ENCODE peak calls at places on chromosome 1, in six cellular contexts. B is left lung, G is progenitor cell of endocrine pancreas, D is GM12864, H is Calu3, V is mucosa of descending colon. M is an unnamed sample.
A peak's percentile ranks its signal among the peaks of the same experiment; 100 is the strongest.

GRCh38 chr1:224054611-224055010 is 59.3 kb upstream of the FBXO28 start:
- DNase-seq in B (no peak), G (no peak), D (no peak), H (no peak), V (no peak), M (no peak)

GRCh38 chr1:197692965-197693364 is 82.3 kb downstream of the DENND1B start:
- DNase-seq in B (no peak), G (no peak), D (no peak), H (no peak), V (no peak), M (peak; percentile 46)

GRCh38 chr1:1680912-1681273 is 11.7 kb downstream of the SLC35E2B start:
- DNase-seq in B (peak; percentile 14), G (no peak), D (no peak), H (no peak), V (no peak), M (no peak)

GRCh38 chr1:30413606-30414005 is 309.8 kb downstream of the MATN1 start:
- DNase-seq in B (no peak), G (no peak), D (no peak), H (no peak), V (no peak), M (no peak)

GRCh38 chr1:104921552-104921951 is 1171.9 kb downstream of the AMY1C start:
- DNase-seq in B (no peak), G (no peak), D (no peak), H (no peak), V (no peak), M (no peak)

GRCh38 chr1:25462732-25463131 is 32.0 kb downstream of the MACO1 start:
- DNase-seq in B (no peak), G (no peak), D (no peak), H (no peak), V (peak; percentile 31), M (no peak)

GRCh38 chr1:179883739-179884138 is 1.7 kb downstream of the TOR1AIP1 start:
- DNase-seq in B (no peak), G (no peak), D (peak; percentile 59), H (peak; percentile 36), V (no peak), M (no peak)

GRCh38 chr1:183234660-183235476 is 48.8 kb downstream of the LAMC2 start:
- DNase-seq in B (no peak), G (no peak), D (no peak), H (peak; percentile 53), V (no peak), M (peak; percentile 92)

GRCh38 chr1:245469734-245470133 is 314.9 kb downstream of the KIF26B start:
- DNase-seq in B (no peak), G (no peak), D (no peak), H (no peak), V (no peak), M (no peak)

GRCh38 chr1:45767035-45767434 is 16.6 kb upstream of the IPP start:
- DNase-seq in B (no peak), G (no peak), D (no peak), H (no peak), V (no peak), M (peak; percentile 7)

GRCh38 chr1:60280256-60280655 is 206.7 kb upstream of the C1orf87 start:
- DNase-seq in B (no peak), G (no peak), D (no peak), H (no peak), V (no peak), M (peak; percentile 2)

GRCh38 chr1:234515411-234515810 is 36.4 kb upstream of the TARBP1 start:
- DNase-seq in B (no peak), G (no peak), D (no peak), H (no peak), V (no peak), M (peak; percentile 69)

GRCh38 chr1:27522860-27523665 is 33.1 kb upstream of the WASF2 start:
- DNase-seq in B (no peak), G (no peak), D (no peak), H (no peak), V (no peak), M (no peak)

GRCh38 chr1:24104854-24105253 is 7.1 kb downstream of the MYOM3 start:
- DNase-seq in B (no peak), G (no peak), D (no peak), H (no peak), V (peak; percentile 19), M (no peak)

GRCh38 chr1:60727553-60727952 is 354.8 kb upstream of the NFIA start:
- DNase-seq in B (no peak), G (no peak), D (no peak), H (no peak), V (no peak), M (no peak)

GRCh38 chr1:96991261-96991660 is 269.7 kb downstream of the PTBP2 start:
- DNase-seq in B (no peak), G (no peak), D (no peak), H (no peak), V (no peak), M (no peak)

GRCh38 chr1:151964510-151964909 is 29.1 kb downstream of the S100A10 start:
- DNase-seq in B (no peak), G (no peak), D (no peak), H (no peak), V (no peak), M (no peak)

GRCh38 chr1:151963288-151963687 is 30.4 kb downstream of the S100A10 start:
- DNase-seq in B (no peak), G (no peak), D (no peak), H (no peak), V (no peak), M (no peak)

GRCh38 chr1:151960780-151961513 is 32.7 kb downstream of the S100A10 start:
- DNase-seq in B (no peak), G (no peak), D (no peak), H (no peak), V (no peak), M (no peak)

GRCh38 chr1:151958959-151959358 is 34.7 kb downstream of the S100A10 start:
- DNase-seq in B (no peak), G (no peak), D (no peak), H (no peak), V (no peak), M (no peak)

DNA sequence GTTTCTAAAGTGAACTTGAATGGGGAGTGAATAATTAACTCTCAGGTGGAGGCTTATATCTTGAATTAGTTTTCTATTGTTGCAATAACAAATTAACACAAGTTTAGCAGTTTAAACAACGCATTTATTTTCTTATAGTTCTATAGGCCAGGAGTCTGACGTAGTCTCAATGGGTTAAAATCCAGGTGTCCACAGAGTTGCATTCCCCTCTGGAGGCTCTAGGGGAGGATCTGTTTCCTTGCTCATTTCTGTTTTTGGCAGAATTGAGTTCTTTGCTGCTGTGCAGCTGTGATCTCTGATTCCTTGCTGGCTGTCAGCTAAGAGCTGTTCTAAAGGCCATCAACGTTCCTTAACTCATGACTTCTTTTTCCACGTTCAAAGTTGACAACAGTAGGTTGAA is 31.9 kb downstream of the S100A10 start:
- DNase-seq in B (no peak), G (no peak), D (no peak), H (no peak), V (no peak), M (no peak)
- TF ChIP-seq CTCF in B (no peak), G (no peak), D (no peak), H (no peak), V (no peak), M (no peak)

DNA sequence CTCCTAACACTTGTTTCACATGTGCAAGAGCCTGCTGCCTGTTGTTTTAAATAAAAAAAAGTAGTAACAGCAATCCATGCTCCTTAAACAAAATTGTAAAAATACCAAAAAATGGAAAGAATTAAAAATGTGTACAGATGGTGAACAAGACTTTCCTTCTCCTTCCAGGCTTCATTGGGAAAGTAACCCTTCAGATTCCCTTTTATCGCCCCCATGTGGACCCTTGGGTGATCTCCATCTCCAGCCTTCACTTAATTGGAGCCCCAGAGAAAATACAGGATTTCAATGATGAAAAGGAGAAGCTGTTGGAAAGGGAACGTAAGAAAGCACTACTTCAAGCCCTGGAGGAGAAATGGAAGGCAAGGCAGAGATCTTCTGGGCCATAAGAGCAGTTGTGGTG is 14.2 kb downstream of the VPS13D start:
- DNase-seq in B (no peak), G (no peak), D (no peak), H (no peak), V (no peak), M (no peak)
- TF ChIP-seq CTCF in B (peak; percentile 21), G (peak; percentile 43), D (peak; percentile 43), H (no peak), V (no peak), M (peak; percentile 62)

GRCh38 chr1:109255097-109255651 is 5.8 kb downstream of the CELSR2 start:
- DNase-seq in B (peak; percentile 58), G (no peak), D (no peak), H (no peak), V (no peak), M (no peak)
- TF ChIP-seq CTCF in B (no peak), G (peak; percentile 10), D (no peak), H (no peak), V (no peak), M (no peak)

GRCh38 chr1:247453256-247453655 is 4.6 kb downstream of the OR2B11 start:
- DNase-seq in B (no peak), G (no peak), D (no peak), H (no peak), V (no peak), M (no peak)

GRCh38 chr1:247453997-247454396 is 3.9 kb downstream of the OR2B11 start:
- DNase-seq in B (no peak), G (no peak), D (no peak), H (no peak), V (no peak), M (no peak)

GRCh38 chr1:247456024-247456423 is 1.9 kb downstream of the OR2B11 start:
- DNase-seq in B (no peak), G (no peak), D (no peak), H (no peak), V (no peak), M (no peak)

GRCh38 chr1:247451388-247452010 is 6.4 kb downstream of the OR2B11 start:
- DNase-seq in B (no peak), G (no peak), D (no peak), H (no peak), V (no peak), M (no peak)

GRCh38 chr1:247452447-247453039 is 5.4 kb downstream of the OR2B11 start:
- DNase-seq in B (no peak), G (no peak), D (no peak), H (no peak), V (no peak), M (no peak)
- TF ChIP-seq CTCF in B (no peak), G (no peak), D (no peak), H (no peak), V (no peak), M (no peak)

GRCh38 chr1:6756455-6756854 is 28.8 kb upstream of the CAMTA1 start:
- DNase-seq in B (no peak), G (no peak), D (no peak), H (no peak), V (no peak), M (no peak)
- TF ChIP-seq CTCF in B (no peak), G (no peak), D (no peak), H (no peak), V (no peak), M (no peak)

GRCh38 chr1:170126691-170127090 is 19.1 kb upstream of the NTMT2 start:
- DNase-seq in B (no peak), G (no peak), D (peak; percentile 49), H (no peak), V (no peak), M (peak; percentile 66)
- TF ChIP-seq CTCF in B (no peak), G (no peak), D (peak; percentile 44), H (no peak), V (no peak), M (no peak)

GRCh38 chr1:160622885-160623633 is 23.8 kb downstream of the SLAMF1 start:
- DNase-seq in B (no peak), G (no peak), D (no peak), H (no peak), V (no peak), M (no peak)
- TF ChIP-seq CTCF in B (no peak), G (no peak), D (no peak), H (no peak), V (no peak), M (no peak)

GRCh38 chr1:34419662-34420061 is 243.0 kb downstream of the C1orf94 start:
- DNase-seq in B (no peak), G (no peak), D (no peak), H (no peak), V (no peak), M (no peak)
- TF ChIP-seq CTCF in B (no peak), G (peak; percentile 15), D (no peak), H (no peak), V (no peak), M (no peak)